ENCODE peak calls at places on chromosomes 4 and X, in seven cellular contexts. X is AG09309, G is iPS-NIHi11, B is AML-193, M is colonic mucosa, N is tibial artery, I is RPMI7951. D is an unnamed sample.

GRCh38 chrX:35288657-35289056 is 346.1 kb downstream of the FAM47B start:
- DNase-seq in B (no peak), I (no peak), X (no peak), M (no peak), N (no peak), G (no peak), D (no peak)

GRCh38 chrX:149638860-149639259 is 7.3 kb upstream of the TMEM185A start:
- DNase-seq in N (no peak), G (no peak), B (no peak), I (no peak), M (no peak), X (no peak), D (no peak)

GRCh38 chrX:101803451-101803850 is 128.4 kb downstream of the ZMAT1 start:
- DNase-seq in G (no peak), I (no peak), B (peak), X (no peak), N (no peak), M (no peak), D (no peak)

GRCh38 chrX:96436105-96436504 is 248.5 kb upstream of the DIAPH2 start:
- DNase-seq in X (peak), B (no peak), M (no peak), I (peak), G (no peak), N (no peak), D (no peak)

GRCh38 chrX:39661508-39661907 is 436.2 kb downstream of the BCOR start:
- DNase-seq in B (no peak), N (no peak), G (no peak), M (no peak), I (no peak), X (no peak), D (no peak)

GRCh38 chr4:88975925-88976511 is 81.0 kb downstream of the FAM13A start:
- DNase-seq in X (no peak), I (no peak), M (no peak), B (no peak), G (no peak), N (no peak), D (no peak)

GRCh38 chrX:148691456-148691855 is 191.0 kb downstream of the AFF2 start:
- DNase-seq in I (peak), N (no peak), G (no peak), M (no peak), B (no peak), X (no peak), D (no peak)

GRCh38 chr4:100738388-100739165 is 220.8 kb upstream of the EMCN start:
- DNase-seq in B (no peak), I (peak), G (peak), X (peak), M (peak), N (peak), D (peak)

GRCh38 chr4:16120720-16121119 is 36.9 kb upstream of the PROM1 start:
- DNase-seq in B (no peak), X (no peak), N (no peak), G (no peak), M (peak), I (peak), D (no peak)

GRCh38 chr4:39169426-39169825 is 12.9 kb upstream of the WDR19 start:
- DNase-seq in X (no peak), N (no peak), M (no peak), B (no peak), G (no peak), I (peak), D (peak)

D was measured in NCI-H446.